ENCODE peak calls at places on chromosomes 13 and 19, in six cellular contexts. W is adrenal gland, B is IMR-90, F is K562, D is gastrocnemius medialis, O is A549. Q is an unnamed sample.

GRCh38 chr13:40232321-40232720 is 434.1 kb downstream of the FOXO1 start:
- DNase-seq in W (no peak), B (no peak), F (no peak), D (no peak), O (no peak), Q (no peak)

GRCh38 chr13:90122531-90122930 is 1225.0 kb upstream of the MIR17HG start:
- DNase-seq in W (no peak), B (no peak), F (no peak), D (no peak), O (no peak), Q (no peak)

GRCh38 chr13:31096624-31097302 is 64.9 kb downstream of the HSPH1 start:
- DNase-seq in W (no peak), B (no peak), F (no peak), D (no peak), O (no peak), Q (peak)

GRCh38 chr13:113802090-113802531 is 43.1 kb downstream of the TMEM255B start:
- DNase-seq in W (peak), B (peak), F (peak), D (no peak), O (peak), Q (peak)

GRCh38 chr13:50422181-50423148 is 407.2 kb downstream of the KCNRG start:
- DNase-seq in W (no peak), B (no peak), F (peak), D (no peak), O (no peak), Q (no peak)

GRCh38 chr19:31436121-31436776 is 87.0 kb upstream of the TSHZ3 start:
- DNase-seq in W (no peak), B (peak), F (no peak), D (no peak), O (no peak), Q (no peak)

GRCh38 chr19:56125806-56126590 is 4.9 kb upstream of the ZNF787 start:
- DNase-seq in W (no peak), B (no peak), F (peak), D (no peak), O (no peak), Q (no peak)

GRCh38 chr13:43077906-43078305 is 54.5 kb downstream of the DNAJC15 start:
- DNase-seq in W (no peak), B (no peak), F (no peak), D (no peak), O (no peak), Q (no peak)

GRCh38 chr13:23050126-23050525 is 130.7 kb upstream of the SGCG start:
- DNase-seq in W (no peak), B (no peak), F (no peak), D (no peak), O (no peak), Q (no peak)

GRCh38 chr13:98978280-98978679 is 416 bp upstream of the DOCK9 start:
- DNase-seq in W (no peak), B (peak), F (no peak), D (no peak), O (no peak), Q (no peak)

GRCh38 chr13:78660130-78660857 is 1.3 kb upstream of the OBI1 start:
- DNase-seq in W (peak), B (no peak), F (no peak), D (no peak), O (peak), Q (no peak)

DNA sequence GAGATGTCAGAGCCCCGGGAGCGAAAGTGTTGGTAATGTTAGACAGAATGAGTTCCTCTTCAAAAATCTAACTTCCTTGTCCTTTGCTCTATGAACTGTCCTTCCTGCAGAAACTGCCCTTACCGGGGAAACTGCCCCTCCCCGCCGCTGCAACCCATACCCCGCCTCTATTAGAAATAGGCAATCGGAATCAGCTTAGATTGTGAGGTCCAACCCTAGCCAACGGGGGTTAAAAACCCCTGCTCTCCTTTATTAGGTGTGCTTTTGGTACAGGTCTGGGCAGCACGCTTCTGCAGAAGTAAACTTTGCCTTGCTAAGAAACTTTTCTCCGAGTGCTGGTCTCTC is 11.5 kb upstream of the CAPNS1 start:
- DNase-seq in W (no peak), B (no peak), F (no peak), D (no peak), O (no peak), Q (no peak)
- H3K4me3 ChIP-seq in W (no peak), B (peak), F (peak), D (peak), O (peak), Q (no peak)

DNA sequence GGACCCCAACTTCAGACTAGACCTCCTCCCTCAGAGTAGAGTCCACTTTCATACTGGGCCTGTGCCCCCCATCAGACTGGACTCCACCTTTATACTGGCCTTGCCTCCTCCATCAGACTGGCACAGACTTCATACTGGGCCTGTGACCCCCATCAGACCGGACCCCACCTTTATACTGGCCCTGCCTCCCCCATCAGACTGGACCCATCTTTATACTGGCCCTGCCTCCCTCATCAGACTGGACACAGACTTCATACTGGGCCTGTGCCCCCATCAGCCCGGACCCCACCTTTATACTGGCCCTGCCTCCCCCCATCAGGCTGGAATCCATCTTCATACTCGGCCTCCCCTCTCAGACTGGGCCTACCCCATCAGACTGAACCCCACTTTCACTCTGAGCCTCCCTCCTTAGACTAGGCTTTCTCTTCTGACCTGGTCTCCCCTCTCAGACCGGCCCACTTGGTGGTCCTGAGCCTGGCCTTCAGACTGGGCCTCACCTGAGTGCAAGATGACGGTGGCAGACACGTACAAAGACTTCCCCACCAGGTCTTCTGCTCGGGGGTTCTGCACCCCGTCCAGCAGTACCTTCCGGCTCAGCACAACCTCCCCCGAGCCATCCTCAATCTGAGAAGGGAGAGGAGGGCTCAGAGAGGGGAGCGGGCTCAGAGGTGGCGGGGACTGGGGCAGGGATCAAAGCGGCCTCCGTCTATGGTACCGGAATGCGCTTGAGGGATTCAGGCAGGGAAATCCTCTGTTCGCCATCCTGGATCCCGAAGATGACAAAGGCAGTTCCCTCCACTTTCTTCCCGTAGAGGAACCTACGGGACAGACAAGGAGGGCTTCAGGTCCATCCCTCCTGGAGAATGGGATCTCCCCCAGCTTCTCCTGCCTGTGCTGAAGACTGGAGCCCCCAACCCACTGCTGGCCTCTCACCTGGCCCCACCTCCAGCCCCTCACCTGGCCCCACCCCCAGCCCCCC is 7.5 kb downstream of the C3 start:
- DNase-seq in W (no peak), B (no peak), F (no peak), D (no peak), O (no peak), Q (no peak)
- TF ChIP-seq POLR2A in W (no peak), B (no peak), F (no peak), D (no peak), O (no peak), Q (no peak)

GRCh38 chr13:21672811-21673591 is 2.1 kb downstream of the FGF9 start:
- DNase-seq in W (peak), B (no peak), F (no peak), D (no peak), O (no peak), Q (no peak)
- H3K4me3 ChIP-seq in W (no peak), B (peak), F (no peak), D (peak), O (peak), Q (peak)

DNA sequence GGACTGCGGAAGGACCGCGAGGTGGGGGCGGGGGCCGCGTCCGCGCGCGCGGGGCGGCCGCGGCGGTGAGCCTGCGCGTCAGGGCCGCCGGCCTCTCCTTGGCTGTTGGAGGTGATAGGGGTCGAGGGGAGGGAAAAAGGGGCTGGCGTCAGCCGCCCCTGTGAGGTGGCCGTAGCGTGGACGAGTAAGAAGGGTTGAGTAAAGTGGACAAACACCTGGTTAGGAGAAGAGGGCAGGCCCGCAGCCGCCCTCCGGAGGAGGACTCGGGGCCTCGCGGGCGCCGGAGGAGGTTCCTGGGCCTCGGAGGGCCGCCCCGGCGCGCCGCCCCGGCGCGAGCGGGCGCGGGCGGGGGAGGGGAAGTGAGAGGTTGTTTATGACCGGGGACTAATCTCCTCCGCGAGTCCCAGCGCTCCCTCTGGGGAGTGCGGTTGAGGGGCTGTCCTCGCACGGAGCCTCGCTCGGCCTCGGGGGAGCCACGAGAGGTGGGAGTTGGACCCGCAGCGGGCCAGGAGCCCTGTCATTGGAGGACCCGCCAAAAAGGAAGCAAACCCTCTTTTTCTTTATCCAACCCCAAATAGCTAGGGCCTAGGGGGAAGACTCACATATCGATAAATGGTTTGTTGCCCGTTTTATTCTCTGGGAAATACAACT is 597 bp upstream of the INTS6 start:
- DNase-seq in W (peak), B (no peak), F (peak), D (peak), O (peak), Q (peak)
- TF ChIP-seq POLR2A in W (peak), B (no peak), F (peak), D (peak), O (peak), Q (no peak)

GRCh38 chr19:17843428-17843827 is 4.4 kb downstream of the JAK3 start:
- DNase-seq in W (no peak), B (no peak), F (no peak), D (no peak), O (no peak), Q (no peak)

GRCh38 chr19:17841371-17841809 is 6.4 kb downstream of the JAK3 start:
- DNase-seq in W (no peak), B (no peak), F (no peak), D (no peak), O (peak), Q (no peak)

GRCh38 chr19:17842663-17843313 is 5.0 kb downstream of the JAK3 start:
- DNase-seq in W (no peak), B (no peak), F (peak), D (no peak), O (no peak), Q (no peak)

GRCh38 chr19:17843908-17844490 is 3.8 kb downstream of the JAK3 start:
- DNase-seq in W (no peak), B (no peak), F (no peak), D (no peak), O (no peak), Q (no peak)

GRCh38 chr19:17841810-17842662 is 5.7 kb downstream of the JAK3 start:
- DNase-seq in W (peak), B (peak), F (peak), D (peak), O (peak), Q (no peak)
- H3K4me3 ChIP-seq in W (no peak), B (peak), F (peak), D (peak), O (peak), Q (no peak)

GRCh38 chr19:17289489-17289888 is 7.8 kb downstream of the ANKLE1 start:
- DNase-seq in W (peak), B (peak), F (peak), D (peak), O (peak), Q (no peak)

GRCh38 chr19:17294051-17294891 is 9.0 kb downstream of the ABHD8 start:
- DNase-seq in W (peak), B (no peak), F (peak), D (no peak), O (peak), Q (no peak)

GRCh38 chr19:17296278-17296677 is 6.9 kb downstream of the ABHD8 start:
- DNase-seq in W (peak), B (peak), F (no peak), D (no peak), O (peak), Q (no peak)

GRCh38 chr19:17293605-17294004 is 9.6 kb downstream of the ABHD8 start:
- DNase-seq in W (no peak), B (no peak), F (no peak), D (no peak), O (no peak), Q (no peak)

DNA sequence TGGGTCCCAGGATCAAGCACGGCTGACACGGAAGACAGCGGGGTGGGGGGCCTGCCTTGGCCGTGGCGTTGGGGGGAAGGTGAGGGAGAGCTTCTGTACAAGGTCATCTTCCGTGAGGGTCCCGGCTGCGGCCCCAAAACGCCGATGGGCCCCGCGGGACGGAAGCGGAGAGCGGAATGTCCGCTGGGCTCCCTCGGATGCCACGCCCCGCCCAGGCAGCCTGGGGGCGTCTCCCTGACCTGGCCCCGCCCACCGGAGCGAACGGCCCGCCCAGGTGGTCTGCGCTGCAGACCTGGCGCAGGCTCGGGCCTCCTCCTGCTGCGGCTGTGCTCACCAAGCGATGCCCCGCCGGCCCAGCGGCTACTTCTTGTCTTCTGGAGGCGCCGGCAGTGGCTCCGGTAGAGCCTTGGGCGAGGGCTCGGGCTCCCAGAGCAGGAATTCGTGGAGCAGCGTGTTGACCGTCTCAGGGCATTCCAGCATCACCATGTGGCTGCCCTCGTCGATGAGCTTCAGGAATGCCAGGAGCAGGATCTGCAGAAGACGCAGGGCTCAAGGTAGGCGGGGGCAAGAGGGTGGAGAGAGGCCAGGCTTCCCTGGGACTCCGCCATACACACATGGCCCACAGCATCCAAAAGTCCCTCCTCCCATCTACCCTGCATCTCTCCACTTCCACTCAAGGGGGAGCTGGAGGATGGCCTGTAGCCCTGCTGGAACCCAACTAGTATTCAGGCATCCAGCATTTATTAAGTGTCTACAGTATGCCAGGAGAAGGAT is 10.7 kb downstream of the ABHD8 start:
- DNase-seq in W (peak), B (peak), F (peak), D (peak), O (peak), Q (peak)
- TF ChIP-seq POLR2A in W (no peak), B (no peak), F (peak), D (no peak), O (peak), Q (no peak)

GRCh38 chr19:690203-690602 is 5.0 kb downstream of the PRSS57 start:
- DNase-seq in W (peak), B (no peak), F (no peak), D (no peak), O (no peak), Q (no peak)

GRCh38 chr19:694481-695349 is 537 bp downstream of the PRSS57 start:
- DNase-seq in W (no peak), B (no peak), F (no peak), D (no peak), O (no peak), Q (no peak)

GRCh38 chr19:695350-695949 is at the start of gene PRSS57:
- DNase-seq in W (no peak), B (no peak), F (no peak), D (no peak), O (no peak), Q (no peak)
- H3K4me3 ChIP-seq in W (no peak), B (no peak), F (no peak), D (no peak), O (no peak), Q (no peak)

DNA sequence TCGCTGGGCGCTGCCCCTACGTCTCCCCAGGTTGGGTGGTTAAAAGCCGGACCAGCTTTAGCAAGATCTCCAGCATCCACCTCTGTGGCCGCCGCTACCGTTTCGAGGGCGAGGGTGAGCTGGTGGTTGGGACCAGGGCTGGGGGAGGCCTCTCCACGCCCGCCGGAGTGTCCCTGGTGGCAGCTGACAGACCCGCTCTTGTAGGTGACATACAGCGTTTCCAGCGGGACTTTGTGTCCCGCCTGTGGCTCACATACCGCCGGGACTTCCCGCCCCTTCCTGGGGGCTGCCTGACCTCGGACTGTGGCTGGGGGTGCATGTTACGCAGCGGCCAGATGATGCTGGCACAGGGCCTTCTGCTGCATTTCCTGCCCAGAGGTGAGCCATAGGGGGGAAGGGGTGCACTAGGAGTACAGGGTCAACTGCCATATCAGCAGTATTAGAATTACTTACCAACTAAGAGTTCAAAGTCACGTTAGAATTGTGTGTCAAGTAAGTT is 1.1 kb downstream of the ATG4D start:
- DNase-seq in W (peak), B (no peak), F (peak), D (no peak), O (no peak), Q (no peak)
- TF ChIP-seq POLR2A in W (no peak), B (no peak), F (no peak), D (no peak), O (no peak), Q (no peak)

GRCh38 chr19:51691122-51692064 is 1.7 kb upstream of the SPACA6 start:
- DNase-seq in W (peak), B (peak), F (no peak), D (no peak), O (no peak), Q (peak)
- H3K4me3 ChIP-seq in W (no peak), B (peak), F (peak), D (peak), O (peak), Q (no peak)

Q was measured in lower leg skin.